ENCODE peak calls at places on chromosomes 5 and 9, in six cellular contexts. U is A549, W is AG10803, J is skeletal muscle cell, E is BJ, Z is adipocyte. C is an unnamed sample.

GRCh38 chr5:56607074-56607473 is 208.3 kb upstream of the MAP3K1 start:
- DNase-seq in U (no peak), W (no peak), J (no peak), E (no peak), Z (peak), C (no peak)

GRCh38 chr5:41954286-41954685 is 29.2 kb downstream of the FBXO4 start:
- DNase-seq in U (no peak), W (no peak), J (no peak), E (no peak), Z (no peak), C (no peak)

GRCh38 chr5:175745212-175745611 is 87.3 kb downstream of the HRH2 start:
- DNase-seq in U (peak), W (no peak), J (no peak), E (no peak), Z (no peak), C (no peak)

GRCh38 chr9:131873891-131874440 is 134.1 kb upstream of the RAPGEF1 start:
- DNase-seq in U (no peak), W (no peak), J (no peak), E (no peak), Z (no peak), C (no peak)

GRCh38 chr9:91659529-91660294 is 236.1 kb upstream of the NFIL3 start:
- DNase-seq in U (peak), W (peak), J (no peak), E (no peak), Z (peak), C (peak)

GRCh38 chr9:2403701-2404100 is 217.9 kb upstream of the VLDLR start:
- DNase-seq in U (no peak), W (no peak), J (no peak), E (no peak), Z (no peak), C (no peak)

GRCh38 chr5:14236757-14237156 is 93.6 kb downstream of the TRIO start:
- DNase-seq in U (no peak), W (no peak), J (no peak), E (no peak), Z (no peak), C (no peak)

GRCh38 chr9:113481176-113481805 is 17.8 kb downstream of the RGS3 start:
- DNase-seq in U (peak), W (no peak), J (no peak), E (no peak), Z (no peak), C (no peak)

GRCh38 chr9:127092041-127092608 is 30.3 kb downstream of the ANGPTL2 start:
- DNase-seq in U (no peak), W (no peak), J (no peak), E (no peak), Z (no peak), C (no peak)

GRCh38 chr5:103503065-103503464 is 59.5 kb downstream of the NUDT12 start:
- DNase-seq in U (no peak), W (no peak), J (no peak), E (no peak), Z (peak), C (no peak)

GRCh38 chr9:130267930-130268329 is 2.4 kb downstream of the HMCN2 start:
- DNase-seq in U (no peak), W (no peak), J (no peak), E (no peak), Z (no peak), C (no peak)

GRCh38 chr5:77376624-77377023 is 115.5 kb downstream of the WDR41 start:
- DNase-seq in U (no peak), W (no peak), J (no peak), E (no peak), Z (no peak), C (no peak)

GRCh38 chr9:133428579-133429215 is 6.5 kb downstream of the ADAMTS13 start:
- DNase-seq in U (peak), W (no peak), J (no peak), E (no peak), Z (peak), C (no peak)
- H3K4me3 ChIP-seq in U (peak), W (no peak), J (peak), E (peak), Z (no peak), C (no peak)

DNA sequence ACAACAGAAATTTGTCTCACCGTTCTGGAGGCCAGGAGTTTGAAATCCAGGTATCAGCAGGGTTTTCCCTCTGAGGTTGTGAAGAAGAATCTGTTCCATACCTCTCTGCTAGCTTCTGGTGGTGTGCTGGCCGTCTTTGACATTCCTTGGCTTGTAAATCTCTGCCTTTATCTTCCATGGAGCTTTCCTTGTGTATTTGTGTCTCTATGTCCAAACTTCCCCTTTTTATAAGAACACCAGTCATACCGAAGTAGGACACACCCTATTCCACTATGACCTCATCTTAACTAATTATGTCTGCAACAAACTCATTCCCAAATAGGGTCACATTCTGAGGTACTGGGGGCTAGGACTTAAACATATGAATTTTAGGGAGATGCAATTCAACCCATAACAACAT is 38.3 kb downstream of the PRKACG start:
- DNase-seq in U (no peak), W (no peak), J (no peak), E (no peak), Z (no peak), C (no peak)
- H3K4me3 ChIP-seq in U (no peak), W (no peak), J (no peak), E (no peak), Z (no peak), C (no peak)

GRCh38 chr5:127072861-127073846 is at the start of gene C5orf63:
- DNase-seq in U (peak), W (peak), J (no peak), E (no peak), Z (peak), C (no peak)
- H3K4me3 ChIP-seq in U (peak), W (peak), J (peak), E (peak), Z (peak), C (peak)

GRCh38 chr9:137717776-137718327 is 99.0 kb downstream of the EHMT1 start:
- DNase-seq in U (no peak), W (no peak), J (no peak), E (no peak), Z (no peak), C (no peak)

GRCh38 chr9:137719194-137719593 is 100.4 kb downstream of the EHMT1 start:
- DNase-seq in U (no peak), W (no peak), J (no peak), E (no peak), Z (no peak), C (no peak)

GRCh38 chr9:137720571-137721110 is 101.8 kb downstream of the EHMT1 start:
- DNase-seq in U (no peak), W (no peak), J (no peak), E (no peak), Z (no peak), C (no peak)

GRCh38 chr9:137715321-137715720 is 96.5 kb downstream of the EHMT1 start:
- DNase-seq in U (no peak), W (no peak), J (no peak), E (no peak), Z (no peak), C (no peak)

DNA sequence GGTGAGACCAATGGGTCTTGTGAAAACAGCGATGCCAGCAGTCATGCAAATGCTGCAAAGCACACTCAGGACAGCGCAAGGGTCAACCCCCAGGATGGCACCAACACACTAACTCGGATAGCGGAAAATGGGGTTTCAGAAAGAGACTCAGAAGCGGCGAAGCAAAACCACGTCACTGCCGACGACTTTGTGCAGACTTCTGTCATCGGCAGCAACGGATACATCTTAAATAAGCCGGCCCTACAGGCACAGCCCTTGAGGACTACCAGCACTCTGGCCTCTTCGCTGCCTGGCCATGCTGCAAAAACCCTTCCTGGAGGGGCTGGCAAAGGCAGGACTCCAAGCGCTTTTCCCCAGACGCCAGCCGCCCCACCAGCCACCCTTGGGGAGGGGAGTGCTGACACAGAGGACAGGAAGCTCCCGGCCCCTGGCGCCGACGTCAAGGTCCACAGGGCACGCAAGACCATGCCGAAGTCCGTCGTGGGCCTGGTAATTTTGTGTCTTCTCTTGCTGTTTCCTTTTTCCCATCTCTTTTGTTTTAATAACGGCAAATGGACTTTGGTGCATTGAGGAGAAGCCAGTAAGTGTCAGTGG is 98.0 kb downstream of the EHMT1 start:
- DNase-seq in U (no peak), W (no peak), J (no peak), E (no peak), Z (no peak), C (no peak)
- H3K4me3 ChIP-seq in U (no peak), W (no peak), J (no peak), E (no peak), Z (no peak), C (no peak)